ENCODE peak calls at places on chromosomes 5 and 9, in ten cellular contexts. A, R, W, N, K, L, G, T, X and P are unnamed samples.

GRCh38 chr5:33401482-33402390 is 39.0 kb upstream of the TARS1 start:
- DNase-seq in A (peak; percentile 48), R (no peak), W (no peak), N (no peak), K (peak; percentile 64), L (no peak), G (no peak), T (no peak), X (no peak), P (no peak)

GRCh38 chr9:122059214-122059978 is 33.7 kb downstream of the TTLL11 start:
- DNase-seq in A (no peak), R (no peak), W (no peak), N (no peak), K (no peak), L (no peak), G (no peak), T (no peak), X (no peak), P (no peak)

GRCh38 chr5:56961746-56962145 is 9.8 kb upstream of the MIER3 start:
- DNase-seq in A (no peak), R (no peak), W (no peak), N (no peak), K (no peak), L (no peak), G (no peak), T (no peak), X (no peak), P (no peak)

GRCh38 chr5:147081256-147081872 is 153.5 kb upstream of the STK32A start:
- DNase-seq in A (no peak), R (no peak), W (peak; percentile 42), N (no peak), K (no peak), L (no peak), G (no peak), T (no peak), X (no peak), P (no peak)

GRCh38 chr5:34891981-34892380 is 23.3 kb downstream of the RAD1 start:
- DNase-seq in A (peak; percentile 6), R (no peak), W (no peak), N (no peak), K (peak; percentile 38), L (no peak), G (no peak), T (no peak), X (no peak), P (no peak)

GRCh38 chr9:128117613-128118471 is 9.7 kb downstream of the PTGES2 start:
- DNase-seq in A (peak; percentile 87), R (peak; percentile 83), W (peak; percentile 94), N (peak; percentile 96), K (peak; percentile 80), L (peak; percentile 67), G (peak; percentile 98), T (peak; percentile 91), X (peak; percentile 73), P (peak; percentile 92)

GRCh38 chr9:131198316-131198715 is 72.9 kb downstream of the NUP214 start:
- DNase-seq in A (no peak), R (no peak), W (no peak), N (no peak), K (no peak), L (no peak), G (no peak), T (no peak), X (no peak), P (no peak)

GRCh38 chr5:56350595-56351170 is 117.6 kb upstream of the ANKRD55 start:
- DNase-seq in A (peak; percentile 78), R (peak; percentile 95), W (no peak), N (no peak), K (peak; percentile 96), L (no peak), G (no peak), T (peak; percentile 79), X (peak; percentile 74), P (peak; percentile 77)

GRCh38 chr5:65483474-65484346 is 2.0 kb upstream of the ADAMTS6 start:
- DNase-seq in A (peak; percentile 32), R (no peak), W (peak; percentile 65), N (no peak), K (peak; percentile 86), L (no peak), G (no peak), T (no peak), X (peak; percentile 55), P (no peak)

GRCh38 chr5:147565524-147565923 is 55.7 kb upstream of the DPYSL3 start:
- DNase-seq in A (peak; percentile 65), R (no peak), W (no peak), N (no peak), K (peak; percentile 81), L (no peak), G (no peak), T (no peak), X (no peak), P (no peak)

GRCh38 chr9:23851024-23851629 is 25.1 kb upstream of the ELAVL2 start:
- DNase-seq in A (no peak), R (no peak), W (peak; percentile 81), N (no peak), K (no peak), L (no peak), G (no peak), T (no peak), X (no peak), P (no peak)

GRCh38 chr5:178278358-178279023 is 45.9 kb upstream of the PHYKPL start:
- DNase-seq in A (no peak), R (peak; percentile 55), W (no peak), N (no peak), K (no peak), L (no peak), G (no peak), T (no peak), X (no peak), P (no peak)

GRCh38 chr5:111741270-111741669 is 15.7 kb downstream of the NREP start:
- DNase-seq in A (no peak), R (no peak), W (no peak), N (no peak), K (peak; percentile 65), L (no peak), G (no peak), T (no peak), X (no peak), P (no peak)

GRCh38 chr5:176341325-176342198 is 20.0 kb downstream of the KIAA1191 start:
- DNase-seq in A (no peak), R (no peak), W (no peak), N (no peak), K (no peak), L (no peak), G (no peak), T (no peak), X (no peak), P (no peak)
- H3K4me3 ChIP-seq in A (no peak overlapping the region), R (no peak overlapping the region), W (no peak overlapping the region), N (no peak overlapping the region), K (no peak overlapping the region), L (no peak overlapping the region), G (no peak overlapping the region), T (no peak overlapping the region), X (no peak overlapping the region), P (no peak overlapping the region)

GRCh38 chr5:151063136-151063544 is 17.7 kb downstream of the TNIP1 start:
- DNase-seq in A (peak; percentile 93), R (no peak), W (no peak), N (no peak), K (peak; percentile 87), L (no peak), G (no peak), T (peak; percentile 79), X (no peak), P (no peak)

GRCh38 chr5:151065609-151066008 is 15.2 kb downstream of the TNIP1 start:
- DNase-seq in A (no peak), R (no peak), W (no peak), N (no peak), K (no peak), L (no peak), G (no peak), T (no peak), X (no peak), P (no peak)

GRCh38 chr5:151062405-151063135 is 18.3 kb downstream of the TNIP1 start:
- DNase-seq in A (no peak), R (no peak), W (no peak), N (no peak), K (no peak), L (no peak), G (no peak), T (no peak), X (no peak), P (no peak)

GRCh38 chr5:151064916-151065499 is 15.8 kb downstream of the TNIP1 start:
- DNase-seq in A (no peak), R (no peak), W (no peak), N (no peak), K (no peak), L (no peak), G (no peak), T (no peak), X (no peak), P (no peak)

DNA sequence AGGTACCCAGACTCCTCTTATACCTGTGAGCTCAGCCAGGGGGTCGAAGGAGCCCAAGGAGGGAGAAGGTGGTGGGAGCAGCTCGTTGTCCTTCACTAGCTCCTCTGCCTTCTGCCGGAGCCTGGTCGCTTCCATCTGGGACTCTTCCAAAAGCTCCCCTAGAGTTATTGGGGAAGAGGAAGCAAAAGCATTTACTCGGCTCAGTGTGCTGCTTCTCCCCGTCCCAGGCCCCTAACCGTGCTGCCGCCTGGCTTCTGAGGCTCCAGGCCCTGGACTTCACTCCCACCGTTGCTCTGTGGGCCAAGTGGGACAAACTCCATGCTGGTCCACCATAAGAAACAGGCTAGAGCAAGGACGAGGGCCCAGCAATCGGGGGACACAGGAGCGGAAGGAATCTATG is 17.2 kb downstream of the TNIP1 start:
- DNase-seq in A (no peak), R (no peak), W (no peak), N (no peak), K (no peak), L (no peak), G (no peak), T (no peak), X (no peak), P (no peak)
- TF ChIP-seq CTCF in A (no peak), R (no peak), W (no peak), N (no peak), K (no peak), L (no peak), G (no peak), T (no peak), X (no peak), P (no peak)

GRCh38 chr9:109423877-109424276 is 74.2 kb downstream of the PTPN3 start:
- DNase-seq in A (no peak), R (no peak), W (no peak), N (no peak), K (no peak), L (no peak), G (no peak), T (no peak), X (no peak), P (no peak)
- H3K27ac ChIP-seq in A (no peak overlapping the region), R (no peak overlapping the region), W (no peak overlapping the region), N (no peak overlapping the region), K (no peak overlapping the region), L (no peak overlapping the region), G (no peak overlapping the region), T (no peak overlapping the region), X (no peak overlapping the region), P (no peak overlapping the region)

DNA sequence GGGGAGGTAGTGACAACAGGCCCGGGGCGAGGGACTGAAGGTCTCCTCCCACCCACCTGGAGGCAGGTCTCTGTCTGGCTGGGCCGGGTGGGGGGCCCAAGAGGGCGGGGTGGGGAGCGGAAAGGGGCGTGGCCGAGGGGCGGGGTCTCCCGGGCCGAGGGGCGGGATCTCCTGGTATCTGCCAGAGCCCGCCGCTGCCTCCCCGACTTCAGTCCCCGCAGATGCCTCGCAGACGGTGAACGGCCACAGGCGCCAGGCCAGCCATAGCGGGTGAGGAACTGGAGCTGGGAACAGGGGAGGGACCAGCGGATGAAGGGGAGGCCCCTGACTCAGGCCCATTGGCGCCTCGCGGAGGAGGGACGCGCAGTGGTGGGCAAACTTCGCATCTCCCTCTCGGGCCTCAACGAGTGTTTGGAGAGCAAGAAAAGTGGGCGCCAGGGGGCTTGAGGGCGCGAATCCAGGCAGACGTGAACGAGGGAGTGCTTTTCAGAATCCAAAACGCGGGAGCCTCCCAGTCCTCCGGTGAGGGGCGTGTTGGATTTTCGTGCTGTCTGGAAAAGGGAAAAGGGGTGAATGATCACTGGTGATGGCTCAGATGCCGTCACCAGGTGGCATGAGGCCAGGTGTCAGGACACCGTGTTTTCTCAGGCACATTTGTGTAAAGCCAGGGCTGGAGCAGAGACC is at the start of gene ADGRD2:
- DNase-seq in A (peak; percentile 5), R (no peak), W (peak; percentile 89), N (no peak), K (peak; percentile 4), L (no peak), G (peak; percentile 12), T (no peak), X (no peak), P (peak; percentile 36)
- H3K4me3 ChIP-seq in A (peak within 1 kb of the TSS; percentile 26), R (peak within 1 kb of the TSS; percentile 16), W (peak within 1 kb of the TSS; percentile 48), N (peak within 1 kb of the TSS; percentile 12), K (no peak within 1 kb of the TSS), L (no peak within 1 kb of the TSS), G (no peak within 1 kb of the TSS), T (peak within 1 kb of the TSS; percentile 26), X (no peak within 1 kb of the TSS), P (peak within 1 kb of the TSS; percentile 22)